ENCODE peak calls at places on chromosome 9, in seven cellular contexts. J, K, O, A, N, D and S are unnamed samples.

GRCh38 chr9:31597977-31598376 is 786.5 kb upstream of the ACO1 start:
- DNase-seq in A (no peak), K (no peak), D (no peak), N (no peak), O (no peak), J (no peak), S (no peak)

GRCh38 chr9:115923903-115924668 is 229.5 kb upstream of the PAPPA start:
- DNase-seq in K (no peak), O (no peak), N (peak), D (peak), J (no peak), A (no peak), S (no peak)

GRCh38 chr9:122954253-122954691 is 13.5 kb downstream of the RABGAP1 start:
- DNase-seq in N (no peak), J (no peak), A (no peak), O (no peak), K (no peak), D (no peak), S (no peak)

GRCh38 chr9:35659340-35659739 is 1.2 kb downstream of the CCDC107 start:
- DNase-seq in N (no peak), A (no peak), K (no peak), D (no peak), J (no peak), O (no peak), S (no peak)

GRCh38 chr9:90053027-90053426 is 448.2 kb downstream of the GADD45G start:
- DNase-seq in J (no peak), N (no peak), O (no peak), D (peak), A (no peak), K (no peak), S (no peak)

GRCh38 chr9:87594218-87594617 is 96.6 kb downstream of the DAPK1 start:
- DNase-seq in D (no peak), O (no peak), A (no peak), K (no peak), J (no peak), N (no peak), S (no peak)

GRCh38 chr9:16484178-16484577 is 386.3 kb downstream of the BNC2 start:
- DNase-seq in K (no peak), O (no peak), D (no peak), J (no peak), A (no peak), N (no peak), S (no peak)

GRCh38 chr9:133856798-133857197 is 118.6 kb upstream of the SARDH start:
- DNase-seq in O (no peak), K (no peak), A (no peak), J (no peak), N (no peak), D (no peak), S (no peak)

GRCh38 chr9:114392749-114393112 is 4.9 kb upstream of the AKNA start:
- DNase-seq in D (peak), J (no peak), K (no peak), A (no peak), N (no peak), O (no peak), S (no peak)